ENCODE peak calls at places on chromosomes 3 and 15, in five cellular contexts. Q is EL; I is transverse colon; Z is stimulated activated CD8-positive, alpha-beta memory T cell treated with anti-CD3 and anti-CD28 coated beads, Interleukin-4, amount 100 ng/mL, for 24 hours; U is HFF-Myc. G is an unnamed sample.

GRCh38 chr3:23489338-23490158 is 286.4 kb downstream of the UBE2E2 start:
- DNase-seq in U (no peak), I (no peak), Q (peak), Z (no peak), G (no peak)

GRCh38 chr3:186360779-186361178 is 1.3 kb downstream of the DGKG start:
- DNase-seq in Q (no peak), U (no peak), I (no peak), Z (no peak), G (no peak)

GRCh38 chr3:46852839-46853355 is 10.3 kb downstream of the MYL3 start:
- DNase-seq in U (no peak), Q (no peak), Z (no peak), I (no peak), G (no peak)

GRCh38 chr3:56724580-56725142 is 41.6 kb upstream of the TASOR start:
- DNase-seq in Q (no peak), U (no peak), Z (no peak), I (no peak), G (no peak)

GRCh38 chr15:58510715-58511465 is 79.1 kb downstream of the LIPC start:
- DNase-seq in U (no peak), I (no peak), Q (peak), Z (no peak), G (no peak)

GRCh38 chr3:130604806-130605205 is 87.8 kb downstream of the COL6A6 start:
- DNase-seq in U (no peak), Q (no peak), I (no peak), Z (no peak), G (no peak)

GRCh38 chr15:99100245-99101173 is 4.4 kb upstream of the SYNM start:
- DNase-seq in Z (peak), I (peak), Q (peak), U (peak), G (peak)

GRCh38 chr15:61038910-61039309 is 190.2 kb downstream of the RORA start:
- DNase-seq in Z (no peak), U (no peak), I (no peak), Q (no peak), G (no peak)

GRCh38 chr3:52704611-52705437 is 767 bp downstream of the GLT8D1 start:
- DNase-seq in U (no peak), I (no peak), Z (peak), Q (peak), G (no peak)

GRCh38 chr15:82530006-82530405 is 10.3 kb downstream of the RPS17 start:
- DNase-seq in I (no peak), Z (no peak), U (no peak), Q (no peak), G (no peak)

GRCh38 chr3:193865339-193865738 is 270.6 kb upstream of the HES1 start:
- DNase-seq in Z (no peak), Q (no peak), U (no peak), I (no peak), G (no peak)

GRCh38 chr3:35383216-35383615 is 256.1 kb upstream of the ARPP21 start:
- DNase-seq in I (no peak), U (no peak), Q (no peak), Z (no peak), G (no peak)

GRCh38 chr3:186932281-186933181 is 2.2 kb downstream of the ST6GAL1 start:
- DNase-seq in Z (no peak), U (no peak), Q (no peak), I (no peak), G (no peak)

GRCh38 chr3:71545330-71545729 is 38.2 kb downstream of the FOXP1 start:
- DNase-seq in Z (no peak), U (no peak), I (no peak), Q (no peak), G (no peak)

GRCh38 chr3:128036119-128036518 is 16.1 kb upstream of the SEC61A1 start:
- DNase-seq in U (no peak), I (no peak), Z (no peak), Q (no peak), G (no peak)

GRCh38 chr15:53808058-53808703 is 48.7 kb upstream of the WDR72 start:
- DNase-seq in Q (no peak), Z (no peak), U (no peak), I (no peak), G (no peak)

GRCh38 chr15:62941719-62942118 is 100.8 kb upstream of the TPM1 start:
- DNase-seq in I (no peak), Q (peak), Z (no peak), U (no peak), G (no peak)

GRCh38 chr3:138089091-138089490 is 26.3 kb downstream of the DZIP1L start:
- DNase-seq in I (no peak), Q (peak), U (no peak), Z (no peak), G (no peak)

GRCh38 chr3:133859381-133860245 is 36.1 kb downstream of the RAB6B start:
- DNase-seq in I (no peak), Z (no peak), Q (no peak), U (no peak), G (no peak)

GRCh38 chr3:126322181-126322967 is 34.8 kb downstream of the KLF15 start:
- DNase-seq in I (no peak), U (no peak), Z (no peak), Q (no peak), G (no peak)

GRCh38 chr3:127226451-127226850 is 33.5 kb downstream of the PRR23E start:
- DNase-seq in U (no peak), Q (peak), I (no peak), Z (no peak), G (no peak)

GRCh38 chr3:180421711-180422110 is 180.3 kb upstream of the TTC14 start:
- DNase-seq in Z (no peak), U (no peak), I (no peak), Q (no peak), G (no peak)

GRCh38 chr3:38222032-38222634 is 43.5 kb upstream of the SLC22A13 start:
- DNase-seq in I (no peak), U (no peak), Q (no peak), Z (no peak), G (no peak)

GRCh38 chr3:38536686-38537085 is 40.5 kb downstream of the EXOG start:
- DNase-seq in I (no peak), Q (no peak), Z (no peak), U (no peak), G (no peak)

GRCh38 chr3:144109944-144110343 is 138.3 kb downstream of the DIPK2A start:
- DNase-seq in Q (no peak), Z (no peak), U (no peak), I (no peak), G (no peak)